ENCODE peak calls at places on chromosomes 7 and 10, in ten cellular contexts. One of them, this sample, is unnamed.

GRCh38 chr10:4006051-4006450 is 221.0 kb upstream of the KLF6 start:
- DNase-seq in pancreas: no peak
- DNase-seq in mesothelial cell of epicardium: no peak
- DNase-seq in foreskin fibroblast: no peak
- DNase-seq in tibial artery: peak; percentile 53
- DNase-seq in WERI-Rb-1: no peak
- DNase-seq in spleen: no peak
- DNase-seq in right atrium auricular region: no peak
- DNase-seq in cardiac muscle cell: no peak
- DNase-seq in IMR-90: no peak
- DNase-seq in this sample: peak; percentile 14

GRCh38 chr7:29239638-29240037 is 45.1 kb downstream of the CHN2 start:
- DNase-seq in pancreas: no peak
- DNase-seq in mesothelial cell of epicardium: no peak
- DNase-seq in foreskin fibroblast: no peak
- DNase-seq in tibial artery: no peak
- DNase-seq in WERI-Rb-1: no peak
- DNase-seq in spleen: no peak
- DNase-seq in right atrium auricular region: no peak
- DNase-seq in cardiac muscle cell: no peak
- DNase-seq in IMR-90: no peak
- DNase-seq in this sample: peak; percentile 28

GRCh38 chr7:17325364-17325763 is 26.9 kb downstream of the AHR start:
- DNase-seq in pancreas: no peak
- DNase-seq in mesothelial cell of epicardium: no peak
- DNase-seq in foreskin fibroblast: peak; percentile 52
- DNase-seq in tibial artery: no peak
- DNase-seq in WERI-Rb-1: no peak
- DNase-seq in spleen: no peak
- DNase-seq in right atrium auricular region: no peak
- DNase-seq in cardiac muscle cell: no peak
- DNase-seq in IMR-90: peak; percentile 19
- DNase-seq in this sample: no peak

GRCh38 chr7:144487906-144488305 is 84.4 kb upstream of the NOBOX start:
- DNase-seq in pancreas: no peak
- DNase-seq in mesothelial cell of epicardium: no peak
- DNase-seq in foreskin fibroblast: no peak
- DNase-seq in tibial artery: no peak
- DNase-seq in WERI-Rb-1: no peak
- DNase-seq in spleen: no peak
- DNase-seq in right atrium auricular region: no peak
- DNase-seq in cardiac muscle cell: no peak
- DNase-seq in IMR-90: no peak
- DNase-seq in this sample: no peak

GRCh38 chr7:137953692-137954470 is 48.0 kb downstream of the CREB3L2 start:
- DNase-seq in pancreas: no peak
- DNase-seq in mesothelial cell of epicardium: no peak
- DNase-seq in foreskin fibroblast: peak; percentile 52
- DNase-seq in tibial artery: no peak
- DNase-seq in WERI-Rb-1: peak; percentile 31
- DNase-seq in spleen: no peak
- DNase-seq in right atrium auricular region: no peak
- DNase-seq in cardiac muscle cell: no peak
- DNase-seq in IMR-90: peak; percentile 84
- DNase-seq in this sample: no peak

GRCh38 chr10:49418053-49418326 is 22.1 kb upstream of the DRGX start:
- DNase-seq in pancreas: no peak
- DNase-seq in mesothelial cell of epicardium: no peak
- DNase-seq in foreskin fibroblast: no peak
- DNase-seq in tibial artery: no peak
- DNase-seq in WERI-Rb-1: no peak
- DNase-seq in spleen: no peak
- DNase-seq in right atrium auricular region: no peak
- DNase-seq in cardiac muscle cell: no peak
- DNase-seq in IMR-90: no peak
- DNase-seq in this sample: no peak

GRCh38 chr10:130493446-130494198 is 357.4 kb downstream of the GLRX3 start:
- DNase-seq in pancreas: peak; percentile 29
- DNase-seq in mesothelial cell of epicardium: no peak
- DNase-seq in foreskin fibroblast: no peak
- DNase-seq in tibial artery: no peak
- DNase-seq in WERI-Rb-1: peak; percentile 95
- DNase-seq in spleen: peak; percentile 47
- DNase-seq in right atrium auricular region: no peak
- DNase-seq in cardiac muscle cell: no peak
- DNase-seq in IMR-90: no peak
- DNase-seq in this sample: no peak

GRCh38 chr7:17802056-17802455 is 138.2 kb downstream of the SNX13 start:
- DNase-seq in pancreas: no peak
- DNase-seq in mesothelial cell of epicardium: no peak
- DNase-seq in foreskin fibroblast: peak; percentile 57
- DNase-seq in tibial artery: no peak
- DNase-seq in WERI-Rb-1: no peak
- DNase-seq in spleen: no peak
- DNase-seq in right atrium auricular region: no peak
- DNase-seq in cardiac muscle cell: no peak
- DNase-seq in IMR-90: peak; percentile 41
- DNase-seq in this sample: no peak

GRCh38 chr7:94223375-94224084 is 171.2 kb upstream of the COL1A2 start:
- DNase-seq in pancreas: no peak
- DNase-seq in mesothelial cell of epicardium: no peak
- DNase-seq in foreskin fibroblast: peak; percentile 83
- DNase-seq in tibial artery: no peak
- DNase-seq in WERI-Rb-1: no peak
- DNase-seq in spleen: no peak
- DNase-seq in right atrium auricular region: no peak
- DNase-seq in cardiac muscle cell: peak; percentile 40
- DNase-seq in IMR-90: peak; percentile 69
- DNase-seq in this sample: no peak

GRCh38 chr10:79328147-79328701 is 19.0 kb upstream of the PPIF start:
- DNase-seq in pancreas: peak; percentile 43
- DNase-seq in mesothelial cell of epicardium: no peak
- DNase-seq in foreskin fibroblast: no peak
- DNase-seq in tibial artery: no peak
- DNase-seq in WERI-Rb-1: no peak
- DNase-seq in spleen: peak; percentile 54
- DNase-seq in right atrium auricular region: no peak
- DNase-seq in cardiac muscle cell: no peak
- DNase-seq in IMR-90: no peak
- DNase-seq in this sample: no peak

GRCh38 chr10:22251751-22252285 is 34.0 kb upstream of the EBLN1 start:
- DNase-seq in pancreas: peak; percentile 68
- DNase-seq in mesothelial cell of epicardium: peak; percentile 61
- DNase-seq in foreskin fibroblast: peak; percentile 72
- DNase-seq in tibial artery: peak; percentile 67
- DNase-seq in WERI-Rb-1: peak; percentile 20
- DNase-seq in spleen: peak; percentile 92
- DNase-seq in right atrium auricular region: peak; percentile 68
- DNase-seq in cardiac muscle cell: peak; percentile 30
- DNase-seq in IMR-90: no peak
- DNase-seq in this sample: peak; percentile 74

GRCh38 chr7:81161459-81162075 is 242.7 kb upstream of the SEMA3C start:
- DNase-seq in pancreas: no peak
- DNase-seq in mesothelial cell of epicardium: no peak
- DNase-seq in foreskin fibroblast: peak; percentile 94
- DNase-seq in tibial artery: peak; percentile 58
- DNase-seq in WERI-Rb-1: no peak
- DNase-seq in spleen: no peak
- DNase-seq in right atrium auricular region: no peak
- DNase-seq in cardiac muscle cell: no peak
- DNase-seq in IMR-90: peak; percentile 98
- DNase-seq in this sample: no peak

GRCh38 chr10:49053053-49053997 is 62.0 kb downstream of the VSTM4 start:
- DNase-seq in pancreas: no peak
- DNase-seq in mesothelial cell of epicardium: no peak
- DNase-seq in foreskin fibroblast: no peak
- DNase-seq in tibial artery: no peak
- DNase-seq in WERI-Rb-1: no peak
- DNase-seq in spleen: no peak
- DNase-seq in right atrium auricular region: no peak
- DNase-seq in cardiac muscle cell: peak; percentile 73
- DNase-seq in IMR-90: no peak
- DNase-seq in this sample: peak; percentile 8

GRCh38 chr7:137970263-137970975 is 31.5 kb downstream of the CREB3L2 start:
- DNase-seq in pancreas: no peak
- DNase-seq in mesothelial cell of epicardium: no peak
- DNase-seq in foreskin fibroblast: peak; percentile 92
- DNase-seq in tibial artery: no peak
- DNase-seq in WERI-Rb-1: no peak
- DNase-seq in spleen: no peak
- DNase-seq in right atrium auricular region: no peak
- DNase-seq in cardiac muscle cell: no peak
- DNase-seq in IMR-90: peak; percentile 85
- DNase-seq in this sample: no peak

GRCh38 chr7:485188-486081 is 34.2 kb downstream of the PDGFA start:
- DNase-seq in pancreas: peak; percentile 56
- DNase-seq in mesothelial cell of epicardium: no peak
- DNase-seq in foreskin fibroblast: no peak
- DNase-seq in tibial artery: peak; percentile 7
- DNase-seq in WERI-Rb-1: no peak
- DNase-seq in spleen: peak; percentile 69
- DNase-seq in right atrium auricular region: no peak
- DNase-seq in cardiac muscle cell: no peak
- DNase-seq in IMR-90: peak; percentile 26
- DNase-seq in this sample: no peak
- TF ChIP-seq CTCF in pancreas: no peak
- TF ChIP-seq CTCF in mesothelial cell of epicardium: no peak
- TF ChIP-seq CTCF in foreskin fibroblast: no peak
- TF ChIP-seq CTCF in tibial artery: no peak
- TF ChIP-seq CTCF in WERI-Rb-1: no peak
- TF ChIP-seq CTCF in spleen: no peak
- TF ChIP-seq CTCF in right atrium auricular region: no peak
- TF ChIP-seq CTCF in cardiac muscle cell: no peak
- TF ChIP-seq CTCF in IMR-90: no peak
- TF ChIP-seq CTCF in this sample: no peak

GRCh38 chr10:71486465-71487114 is 89.9 kb downstream of the CDH23 start:
- DNase-seq in pancreas: no peak
- DNase-seq in mesothelial cell of epicardium: peak; percentile 61
- DNase-seq in foreskin fibroblast: peak; percentile 49
- DNase-seq in tibial artery: peak; percentile 33
- DNase-seq in WERI-Rb-1: peak; percentile 86
- DNase-seq in spleen: peak; percentile 80
- DNase-seq in right atrium auricular region: peak; percentile 63
- DNase-seq in cardiac muscle cell: peak; percentile 84
- DNase-seq in IMR-90: peak; percentile 2
- DNase-seq in this sample: peak; percentile 77
- TF ChIP-seq CTCF in pancreas: no peak
- TF ChIP-seq CTCF in mesothelial cell of epicardium: peak; percentile 30
- TF ChIP-seq CTCF in foreskin fibroblast: peak; percentile 56
- TF ChIP-seq CTCF in tibial artery: no peak
- TF ChIP-seq CTCF in WERI-Rb-1: peak; percentile 90
- TF ChIP-seq CTCF in spleen: no peak
- TF ChIP-seq CTCF in right atrium auricular region: peak; percentile 12
- TF ChIP-seq CTCF in cardiac muscle cell: peak; percentile 93
- TF ChIP-seq CTCF in IMR-90: peak; percentile 27
- TF ChIP-seq CTCF in this sample: peak; percentile 70

DNA sequence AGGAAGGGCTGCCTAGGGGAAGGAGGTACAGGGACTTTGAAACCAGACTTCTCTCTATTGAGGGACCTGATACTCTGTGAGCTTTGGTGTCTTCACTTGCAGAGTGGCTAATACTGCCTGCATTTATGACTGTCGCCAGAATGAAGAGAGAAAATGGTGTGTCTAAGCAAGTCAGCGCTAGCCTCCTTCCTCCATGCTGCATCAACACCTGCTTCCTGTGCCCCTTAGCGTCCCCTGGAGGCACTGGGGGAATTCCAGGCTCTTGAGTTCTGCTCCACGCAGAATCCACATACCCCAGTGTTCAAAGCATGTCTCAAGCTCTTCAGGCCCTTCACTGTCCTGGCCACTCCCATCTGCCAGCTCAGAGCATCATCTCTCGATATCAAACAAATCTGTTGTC is 140.5 kb downstream of the PKD1L1 start:
- DNase-seq in pancreas: no peak
- DNase-seq in mesothelial cell of epicardium: peak; percentile 20
- DNase-seq in foreskin fibroblast: no peak
- DNase-seq in tibial artery: no peak
- DNase-seq in WERI-Rb-1: no peak
- DNase-seq in spleen: no peak
- DNase-seq in right atrium auricular region: no peak
- DNase-seq in cardiac muscle cell: no peak
- DNase-seq in IMR-90: no peak
- DNase-seq in this sample: peak; percentile 8
- TF ChIP-seq CTCF in pancreas: no peak
- TF ChIP-seq CTCF in mesothelial cell of epicardium: no peak
- TF ChIP-seq CTCF in foreskin fibroblast: no peak
- TF ChIP-seq CTCF in tibial artery: no peak
- TF ChIP-seq CTCF in WERI-Rb-1: peak; percentile 53
- TF ChIP-seq CTCF in spleen: no peak
- TF ChIP-seq CTCF in right atrium auricular region: no peak
- TF ChIP-seq CTCF in cardiac muscle cell: no peak
- TF ChIP-seq CTCF in IMR-90: no peak
- TF ChIP-seq CTCF in this sample: no peak

GRCh38 chr10:42755591-42756093 is 27.0 kb upstream of the BMS1 start:
- DNase-seq in pancreas: no peak
- DNase-seq in mesothelial cell of epicardium: no peak
- DNase-seq in foreskin fibroblast: no peak
- DNase-seq in tibial artery: no peak
- DNase-seq in WERI-Rb-1: no peak
- DNase-seq in spleen: no peak
- DNase-seq in right atrium auricular region: no peak
- DNase-seq in cardiac muscle cell: no peak
- DNase-seq in IMR-90: no peak
- DNase-seq in this sample: no peak

GRCh38 chr10:42753126-42753506 is 29.5 kb upstream of the BMS1 start:
- DNase-seq in pancreas: peak; percentile 96
- DNase-seq in mesothelial cell of epicardium: peak; percentile 81
- DNase-seq in foreskin fibroblast: peak; percentile 90
- DNase-seq in tibial artery: peak; percentile 72
- DNase-seq in WERI-Rb-1: peak; percentile 77
- DNase-seq in spleen: peak; percentile 86
- DNase-seq in right atrium auricular region: peak; percentile 80
- DNase-seq in cardiac muscle cell: peak; percentile 71
- DNase-seq in IMR-90: peak; percentile 55
- DNase-seq in this sample: peak; percentile 74

GRCh38 chr10:42753507-42754154 is 29.0 kb upstream of the BMS1 start:
- DNase-seq in pancreas: peak; percentile 71
- DNase-seq in mesothelial cell of epicardium: no peak
- DNase-seq in foreskin fibroblast: peak; percentile 27
- DNase-seq in tibial artery: no peak
- DNase-seq in WERI-Rb-1: no peak
- DNase-seq in spleen: peak; percentile 80
- DNase-seq in right atrium auricular region: no peak
- DNase-seq in cardiac muscle cell: peak; percentile 0
- DNase-seq in IMR-90: no peak
- DNase-seq in this sample: peak; percentile 14

GRCh38 chr10:42754155-42755027 is 28.2 kb upstream of the BMS1 start:
- DNase-seq in pancreas: peak; percentile 81
- DNase-seq in mesothelial cell of epicardium: no peak
- DNase-seq in foreskin fibroblast: peak; percentile 67
- DNase-seq in tibial artery: no peak
- DNase-seq in WERI-Rb-1: peak; percentile 37
- DNase-seq in spleen: no peak
- DNase-seq in right atrium auricular region: no peak
- DNase-seq in cardiac muscle cell: peak; percentile 31
- DNase-seq in IMR-90: no peak
- DNase-seq in this sample: peak; percentile 37

GRCh38 chr10:42755028-42755451 is 27.6 kb upstream of the BMS1 start:
- DNase-seq in pancreas: peak; percentile 74
- DNase-seq in mesothelial cell of epicardium: no peak
- DNase-seq in foreskin fibroblast: peak; percentile 18
- DNase-seq in tibial artery: no peak
- DNase-seq in WERI-Rb-1: no peak
- DNase-seq in spleen: no peak
- DNase-seq in right atrium auricular region: no peak
- DNase-seq in cardiac muscle cell: peak; percentile 2
- DNase-seq in IMR-90: no peak
- DNase-seq in this sample: no peak
- TF ChIP-seq CTCF in pancreas: peak; percentile 6
- TF ChIP-seq CTCF in mesothelial cell of epicardium: no peak
- TF ChIP-seq CTCF in foreskin fibroblast: no peak
- TF ChIP-seq CTCF in tibial artery: no peak
- TF ChIP-seq CTCF in WERI-Rb-1: peak; percentile 19
- TF ChIP-seq CTCF in spleen: no peak
- TF ChIP-seq CTCF in right atrium auricular region: no peak
- TF ChIP-seq CTCF in cardiac muscle cell: peak; percentile 9
- TF ChIP-seq CTCF in IMR-90: no peak
- TF ChIP-seq CTCF in this sample: no peak

This sample was measured in activated CD8-positive, alpha-beta T cell treated with anti-CD3 and anti-CD28 coated beads for 36 hours.